ENCODE peak calls at places on chromosomes 11 and 22, in four cellular contexts. One of them, this sample, is unnamed.

GRCh38 chr11:61701298-61701993 is 21.3 kb downstream of the DAGLA start:
- DNase-seq in DMS53: peak
- DNase-seq in effector memory CD8-positive, alpha-beta T cell: no peak
- DNase-seq in bronchial epithelial cell: peak
- DNase-seq in this sample: no peak

GRCh38 chr22:39250131-39250530 is 5.3 kb upstream of the PDGFB start:
- DNase-seq in bronchial epithelial cell: no peak
- DNase-seq in DMS53: no peak
- DNase-seq in effector memory CD8-positive, alpha-beta T cell: no peak
- DNase-seq in this sample: no peak

GRCh38 chr11:45800261-45800660 is 4.7 kb upstream of the SLC35C1 start:
- DNase-seq in DMS53: no peak
- DNase-seq in effector memory CD8-positive, alpha-beta T cell: no peak
- DNase-seq in bronchial epithelial cell: no peak
- DNase-seq in this sample: no peak

GRCh38 chr22:26842103-26842502 is 184.7 kb downstream of the MIAT start:
- DNase-seq in DMS53: no peak
- DNase-seq in effector memory CD8-positive, alpha-beta T cell: no peak
- DNase-seq in bronchial epithelial cell: no peak
- DNase-seq in this sample: no peak

GRCh38 chr11:64864473-64865285 is 13.7 kb downstream of the EHD1 start:
- DNase-seq in DMS53: no peak
- DNase-seq in bronchial epithelial cell: no peak
- DNase-seq in effector memory CD8-positive, alpha-beta T cell: no peak
- DNase-seq in this sample: no peak

GRCh38 chr11:6418199-6418957 is 516 bp downstream of the APBB1 start:
- DNase-seq in DMS53: peak
- DNase-seq in effector memory CD8-positive, alpha-beta T cell: no peak
- DNase-seq in bronchial epithelial cell: no peak
- DNase-seq in this sample: no peak

GRCh38 chr22:37999640-38000272 is 15.4 kb upstream of the SOX10 start:
- DNase-seq in DMS53: peak
- DNase-seq in effector memory CD8-positive, alpha-beta T cell: no peak
- DNase-seq in bronchial epithelial cell: peak
- DNase-seq in this sample: no peak

GRCh38 chr22:26977741-26978140 is 320.4 kb downstream of the MIAT start:
- DNase-seq in effector memory CD8-positive, alpha-beta T cell: no peak
- DNase-seq in bronchial epithelial cell: no peak
- DNase-seq in DMS53: no peak
- DNase-seq in this sample: no peak

GRCh38 chr11:64008283-64008931 is 22.2 kb downstream of the OTUB1 start:
- DNase-seq in effector memory CD8-positive, alpha-beta T cell: no peak
- DNase-seq in DMS53: no peak
- DNase-seq in bronchial epithelial cell: no peak
- DNase-seq in this sample: no peak

GRCh38 chr11:116312560-116313340 is 460.0 kb downstream of the BUD13 start:
- DNase-seq in effector memory CD8-positive, alpha-beta T cell: no peak
- DNase-seq in bronchial epithelial cell: peak
- DNase-seq in DMS53: peak
- DNase-seq in this sample: no peak

GRCh38 chr11:368414-369335 is 624 bp upstream of the B4GALNT4 start:
- DNase-seq in bronchial epithelial cell: no peak
- DNase-seq in DMS53: peak
- DNase-seq in effector memory CD8-positive, alpha-beta T cell: no peak
- DNase-seq in this sample: no peak

GRCh38 chr22:29030016-29030617 is 31.5 kb downstream of the C22orf31 start:
- DNase-seq in effector memory CD8-positive, alpha-beta T cell: no peak
- DNase-seq in bronchial epithelial cell: peak
- DNase-seq in DMS53: peak
- DNase-seq in this sample: no peak